ENCODE peak calls at places on chromosomes 13 and 19, in nine cellular contexts. Y is GOT3, X is pancreas, A is ELR, R is fibroblast of mammary gland, Z is NCI-H1105 treated with DMSO at 0.1 percent for 48 hours, C is astrocyte of the cerebellum, N is stomach, V is AML-193. J is an unnamed sample.

GRCh38 chr13:43444085-43444484 is 342.7 kb downstream of the ENOX1 start:
- DNase-seq in Y (no peak), X (no peak), A (peak; percentile 4), R (no peak), Z (no peak), C (no peak), N (no peak), V (no peak), J (peak; percentile 22)

GRCh38 chr19:1862424-1863307 is 713 bp downstream of the KLF16 start:
- DNase-seq in Y (no peak), X (no peak), A (peak; percentile 56), R (no peak), Z (peak; percentile 27), C (no peak), N (no peak), V (no peak), J (no peak)

GRCh38 chr19:53037101-53038097 is 7.1 kb upstream of the ERVV-2 start:
- DNase-seq in Y (no peak), X (peak; percentile 27), A (peak; percentile 59), R (peak; percentile 40), Z (no peak), C (no peak), N (no peak), V (no peak), J (no peak)

GRCh38 chr19:37977992-37978391 is 71.0 kb downstream of the SIPA1L3 start:
- DNase-seq in Y (no peak), X (no peak), A (peak; percentile 73), R (peak; percentile 67), Z (no peak), C (peak; percentile 82), N (no peak), V (no peak), J (no peak)

GRCh38 chr13:40408602-40409001 is 257.8 kb downstream of the FOXO1 start:
- DNase-seq in Y (no peak), X (no peak), A (peak; percentile 86), R (peak; percentile 42), Z (no peak), C (no peak), N (no peak), V (no peak), J (no peak)

GRCh38 chr19:56091066-56091490 is 30.0 kb downstream of the ZNF787 start:
- DNase-seq in Y (no peak), X (no peak), A (peak; percentile 43), R (peak; percentile 78), Z (no peak), C (no peak), N (no peak), V (no peak), J (peak; percentile 42)

GRCh38 chr19:45471116-45471865 is 3.5 kb downstream of the FOSB start:
- DNase-seq in Y (no peak), X (no peak), A (no peak), R (no peak), Z (no peak), C (no peak), N (no peak), V (no peak), J (no peak)

GRCh38 chr13:51044023-51044665 is 66.9 kb downstream of the C13orf42 start:
- DNase-seq in Y (no peak), X (no peak), A (no peak), R (no peak), Z (no peak), C (no peak), N (no peak), V (no peak), J (no peak)

GRCh38 chr19:52189745-52190678 is at the start of gene PPP2R1A:
- DNase-seq in Y (peak; percentile 97), X (peak; percentile 100), A (peak; percentile 100), R (peak; percentile 100), Z (peak; percentile 100), C (peak; percentile 100), N (peak; percentile 99), V (peak; percentile 99), J (peak; percentile 100)